ENCODE peak calls at places on chromosomes 6 and 20, in five cellular contexts. M is adrenal gland, B is right lobe of liver, P is ovary, W is lower leg skin. L is an unnamed sample.

GRCh38 chr20:53220482-53221307 is 248.5 kb downstream of the TSHZ2 start:
- DNase-seq in M (no peak), B (no peak), P (no peak), W (no peak), L (no peak)

GRCh38 chr20:60358101-60358500 is 399.9 kb downstream of the CDH26 start:
- DNase-seq in M (no peak), B (no peak), P (no peak), W (no peak), L (no peak)

GRCh38 chr20:7358670-7359069 is 581.6 kb downstream of the HAO1 start:
- DNase-seq in M (no peak), B (no peak), P (no peak), W (no peak), L (no peak)

GRCh38 chr6:92979281-92979680 is 440.1 kb downstream of the EPHA7 start:
- DNase-seq in M (peak; percentile 13), B (no peak), P (no peak), W (no peak), L (no peak)

GRCh38 chr20:61619751-61620150 is 367.7 kb downstream of the CDH4 start:
- DNase-seq in M (no peak), B (peak; percentile 26), P (no peak), W (no peak), L (no peak)

GRCh38 chr20:57244627-57245214 is 21.7 kb downstream of the BMP7 start:
- DNase-seq in M (no peak), B (no peak), P (no peak), W (no peak), L (no peak)

GRCh38 chr6:2450546-2450945 is 205.1 kb upstream of the GMDS start:
- DNase-seq in M (peak; percentile 55), B (no peak), P (no peak), W (no peak), L (no peak)

GRCh38 chr6:153108320-153108719 is 22.8 kb downstream of the RGS17 start:
- DNase-seq in M (no peak), B (no peak), P (no peak), W (no peak), L (no peak)

GRCh38 chr20:17957505-17958325 is 10.9 kb downstream of the SNX5 start:
- DNase-seq in M (no peak), B (no peak), P (no peak), W (no peak), L (no peak)

GRCh38 chr6:137799950-137800568 is 67.0 kb upstream of the TNFAIP3 start:
- DNase-seq in M (peak; percentile 49), B (no peak), P (peak; percentile 37), W (no peak), L (no peak)

GRCh38 chr6:6891074-6891754 is 216.5 kb upstream of the RREB1 start:
- DNase-seq in M (no peak), B (no peak), P (peak; percentile 51), W (peak; percentile 86), L (no peak)

GRCh38 chr6:77650098-77650663 is 2.7 kb upstream of the MEI4 start:
- DNase-seq in M (peak; percentile 81), B (peak; percentile 83), P (no peak), W (no peak), L (no peak)

GRCh38 chr6:74603676-74604075 is 602.2 kb downstream of the COL12A1 start:
- DNase-seq in M (no peak), B (no peak), P (no peak), W (no peak), L (no peak)

GRCh38 chr6:169452117-169452868 is 198.6 kb upstream of the THBS2 start:
- DNase-seq in M (peak; percentile 74), B (no peak), P (peak; percentile 93), W (peak; percentile 96), L (peak; percentile 33)

GRCh38 chr20:4978050-4978918 is 23.0 kb downstream of the SLC23A2 start:
- DNase-seq in M (peak; percentile 20), B (no peak), P (no peak), W (no peak), L (no peak)

GRCh38 chr6:21666200-21666671 is 72.7 kb downstream of the SOX4 start:
- DNase-seq in M (no peak), B (no peak), P (peak; percentile 75), W (no peak), L (no peak)

GRCh38 chr6:130164251-130164650 is 58.5 kb downstream of the SAMD3 start:
- DNase-seq in M (no peak), B (no peak), P (no peak), W (no peak), L (no peak)

GRCh38 chr20:8932192-8933150 is 136.4 kb upstream of the PLCB4 start:
- DNase-seq in M (peak; percentile 19), B (no peak), P (no peak), W (no peak), L (peak; percentile 9)

GRCh38 chr6:102701019-102701418 is 1307.5 kb downstream of the GRIK2 start:
- DNase-seq in M (no peak), B (no peak), P (no peak), W (no peak), L (no peak)

GRCh38 chr20:57323034-57323433 is 6.6 kb upstream of the SPO11 start:
- DNase-seq in M (no peak), B (no peak), P (peak; percentile 64), W (peak; percentile 93), L (no peak)

GRCh38 chr6:51213806-51214205 is 395.1 kb downstream of the TFAP2B start:
- DNase-seq in M (no peak), B (no peak), P (no peak), W (no peak), L (no peak)

GRCh38 chr6:26158581-26159416 is 71.6 kb downstream of the HFE start:
- DNase-seq in M (peak; percentile 81), B (peak; percentile 74), P (peak; percentile 61), W (peak; percentile 93), L (no peak)

GRCh38 chr6:88616380-88616779 is 347.0 kb downstream of the RNGTT start:
- DNase-seq in M (no peak), B (no peak), P (no peak), W (no peak), L (no peak)

GRCh38 chr6:121748376-121748775 is 312.9 kb downstream of the GJA1 start:
- DNase-seq in M (no peak), B (no peak), P (no peak), W (no peak), L (no peak)

GRCh38 chr6:168999392-168999791 is 254.3 kb downstream of the THBS2 start:
- DNase-seq in M (no peak), B (no peak), P (no peak), W (no peak), L (peak; percentile 34)

DNA sequence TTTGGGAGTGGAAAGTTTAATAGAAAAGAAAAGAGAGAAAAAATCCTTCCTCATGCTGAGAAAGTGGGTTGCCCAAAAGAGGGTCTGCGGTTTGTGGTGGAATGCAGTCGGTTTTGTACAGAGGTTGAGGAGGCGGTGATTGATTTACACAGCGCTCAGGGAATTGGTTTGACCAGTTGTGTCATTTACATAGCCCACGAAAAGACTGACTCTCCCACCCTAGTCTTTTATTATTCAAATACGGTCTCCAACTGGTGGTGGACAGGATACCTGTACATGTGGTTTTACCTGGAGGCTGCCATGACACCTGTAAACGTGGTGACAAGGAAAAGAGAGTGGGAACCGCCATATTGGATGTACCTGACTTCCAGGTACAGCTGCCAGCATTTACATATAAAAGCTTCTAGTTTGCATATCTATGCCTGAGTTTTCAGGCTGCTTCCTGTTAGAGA is 42.1 kb downstream of the HLA-DPB1 start:
- DNase-seq in M (no peak), B (no peak), P (no peak), W (peak; percentile 14), L (no peak)
- TF ChIP-seq POLR2A in M (no peak), B (no peak), P (no peak), W (no peak), L (no peak)

DNA sequence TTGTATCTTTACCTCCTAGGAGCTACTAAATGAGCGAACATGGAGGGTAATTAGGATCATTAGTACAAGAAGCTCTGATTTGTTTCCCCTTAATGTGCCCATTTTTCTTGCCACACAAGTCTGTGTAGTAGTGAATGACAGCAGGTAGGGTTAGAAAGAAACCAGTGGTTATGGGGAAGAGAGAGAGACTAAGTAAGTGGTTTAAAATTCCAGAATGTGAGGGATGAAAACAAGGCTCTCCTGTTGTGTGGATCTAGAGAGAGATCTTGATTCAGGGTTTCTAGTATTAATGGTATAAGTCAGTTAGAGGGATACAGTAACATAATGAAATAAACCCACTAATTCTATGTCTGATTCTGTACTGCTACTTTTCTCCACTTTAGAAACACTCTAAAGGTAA is 22.7 kb downstream of the STXBP5 start:
- DNase-seq in M (no peak), B (no peak), P (no peak), W (no peak), L (no peak)
- TF ChIP-seq POLR2A in M (no peak), B (no peak), P (no peak), W (no peak), L (no peak)

DNA sequence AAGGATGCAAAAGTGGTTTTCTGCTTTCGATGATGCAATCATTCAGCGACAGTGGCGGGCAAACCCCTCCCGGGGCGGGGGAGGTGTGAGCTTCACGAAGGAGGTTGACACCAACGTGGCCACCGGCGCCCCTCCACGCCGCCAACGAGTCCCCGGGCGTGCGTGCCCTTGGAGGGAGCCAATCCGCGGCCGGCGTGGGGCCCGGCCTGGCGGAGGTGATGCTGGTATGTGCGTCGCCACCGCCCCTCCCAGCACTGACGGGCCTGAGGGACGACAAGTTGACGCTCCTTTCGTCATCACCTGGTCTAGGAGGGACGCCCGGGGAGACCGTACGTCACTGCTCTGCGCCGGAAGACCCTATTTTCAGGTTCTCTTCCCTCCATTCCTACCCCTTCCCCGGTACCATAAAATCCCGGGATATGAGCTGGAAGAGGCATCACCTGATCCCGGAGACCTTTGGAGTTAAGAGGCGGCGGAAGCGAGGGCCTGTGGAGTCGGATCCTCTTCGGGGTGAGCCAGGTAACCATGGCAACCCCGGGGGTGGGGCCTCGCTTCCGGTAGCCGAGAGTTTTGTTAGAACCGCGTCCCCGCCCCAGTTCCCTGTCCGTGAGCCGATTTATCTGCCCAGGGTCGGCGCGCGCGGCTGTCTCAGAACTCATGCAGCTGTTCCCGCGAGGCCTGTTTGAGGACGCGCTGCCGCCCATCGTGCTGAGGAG is at the start of gene DXO:
- DNase-seq in M (peak; percentile 98), B (peak; percentile 95), P (peak; percentile 95), W (peak; percentile 99), L (peak; percentile 99)
- TF ChIP-seq POLR2A in M (peak; percentile 54), B (peak; percentile 51), P (peak; percentile 76), W (no peak), L (peak; percentile 42)

GRCh38 chr6:32181148-32181702 is 2.8 kb downstream of the AGER start:
- DNase-seq in M (peak; percentile 27), B (no peak), P (no peak), W (no peak), L (no peak)

GRCh38 chr6:32182617-32183016 is 1.4 kb downstream of the AGER start:
- DNase-seq in M (peak; percentile 14), B (no peak), P (no peak), W (no peak), L (no peak)

GRCh38 chr6:32183483-32184083 is 470 bp downstream of the AGER start:
- DNase-seq in M (peak; percentile 16), B (no peak), P (peak; percentile 28), W (no peak), L (no peak)

GRCh38 chr6:32183030-32183429 is 1.0 kb downstream of the AGER start:
- DNase-seq in M (no peak), B (no peak), P (no peak), W (no peak), L (no peak)

GRCh38 chr6:32181890-32182529 is 2.0 kb downstream of the AGER start:
- DNase-seq in M (no peak), B (no peak), P (no peak), W (no peak), L (no peak)
- TF ChIP-seq POLR2A in M (no peak), B (no peak), P (no peak), W (no peak), L (no peak)

L was measured in H54.